ENCODE peak calls at places on chromosomes 16 and 17, in nine cellular contexts. T is BJ, L is vagina, U is stomach, N is suprapubic skin, D is pancreas, J is fibroblast of the aortic adventitia, H is kidney, P is IMR-90. O is an unnamed sample.

GRCh38 chr17:45270828-45271418 is 9.0 kb upstream of the SPATA32 start:
- DNase-seq in T (no peak), L (no peak), U (no peak), N (no peak), D (no peak), J (no peak), H (peak; percentile 66), P (no peak), O (no peak)

GRCh38 chr16:4115209-4115940 is 867 bp downstream of the ADCY9 start:
- DNase-seq in T (no peak), L (no peak), U (peak; percentile 54), N (no peak), D (peak; percentile 65), J (peak; percentile 70), H (peak; percentile 89), P (peak; percentile 74), O (no peak)

GRCh38 chr17:35244345-35245195 is 1.7 kb downstream of the SLFN5 start:
- DNase-seq in T (peak; percentile 68), L (no peak), U (peak; percentile 66), N (peak; percentile 90), D (peak; percentile 41), J (peak; percentile 93), H (peak; percentile 90), P (peak; percentile 81), O (peak; percentile 63)

GRCh38 chr17:75159196-75160031 is 5.1 kb upstream of the JPT1 start:
- DNase-seq in T (no peak), L (no peak), U (peak; percentile 25), N (peak; percentile 24), D (no peak), J (peak; percentile 37), H (no peak), P (peak; percentile 78), O (no peak)

GRCh38 chr16:87265261-87265660 is 51.9 kb downstream of the C16orf95 start:
- DNase-seq in T (no peak), L (no peak), U (no peak), N (no peak), D (no peak), J (no peak), H (no peak), P (no peak), O (no peak)

GRCh38 chr17:18951941-18952842 is at the start of gene SLC5A10:
- DNase-seq in T (no peak), L (peak; percentile 91), U (no peak), N (no peak), D (no peak), J (no peak), H (peak; percentile 67), P (no peak), O (no peak)

GRCh38 chr17:79490530-79490929 is 120.3 kb downstream of the RBFOX3 start:
- DNase-seq in T (no peak), L (no peak), U (no peak), N (no peak), D (no peak), J (no peak), H (no peak), P (no peak), O (no peak)

GRCh38 chr17:48261297-48261880 is 153.8 kb downstream of the SNX11 start:
- DNase-seq in T (no peak), L (no peak), U (no peak), N (no peak), D (no peak), J (no peak), H (no peak), P (peak; percentile 11), O (no peak)

GRCh38 chr17:65930140-65930715 is 261.7 kb downstream of the CEP112 start:
- DNase-seq in T (no peak), L (no peak), U (no peak), N (no peak), D (no peak), J (no peak), H (no peak), P (no peak), O (no peak)

GRCh38 chr16:50671644-50672260 is 9.4 kb downstream of the SNX20 start:
- DNase-seq in T (no peak), L (no peak), U (no peak), N (no peak), D (no peak), J (peak; percentile 32), H (peak; percentile 8), P (peak; percentile 16), O (no peak)

GRCh38 chr16:51938861-51939260 is 608.1 kb downstream of the TOX3 start:
- DNase-seq in T (no peak), L (no peak), U (no peak), N (no peak), D (no peak), J (no peak), H (no peak), P (no peak), O (no peak)

GRCh38 chr17:13931752-13932477 is 137.4 kb upstream of the COX10 start:
- DNase-seq in T (peak; percentile 18), L (no peak), U (peak; percentile 39), N (peak; percentile 84), D (no peak), J (peak; percentile 84), H (peak; percentile 77), P (peak; percentile 3), O (no peak)

GRCh38 chr17:78748048-78748729 is 33.9 kb downstream of the CYTH1 start:
- DNase-seq in T (no peak), L (no peak), U (no peak), N (no peak), D (peak; percentile 45), J (no peak), H (no peak), P (no peak), O (no peak)

GRCh38 chr17:80751070-80751459 is 206.4 kb downstream of the RPTOR start:
- DNase-seq in T (no peak), L (no peak), U (no peak), N (no peak), D (no peak), J (no peak), H (no peak), P (peak; percentile 16), O (no peak)

GRCh38 chr17:3995067-3995466 is 30.8 kb upstream of the ATP2A3 start:
- DNase-seq in T (no peak), L (no peak), U (no peak), N (no peak), D (no peak), J (no peak), H (no peak), P (no peak), O (no peak)

GRCh38 chr16:30628628-30629342 is 18.6 kb upstream of the ZNF689 start:
- DNase-seq in T (no peak), L (no peak), U (peak; percentile 91), N (peak; percentile 90), D (peak; percentile 87), J (peak; percentile 79), H (peak; percentile 89), P (peak; percentile 68), O (peak; percentile 55)

GRCh38 chr17:35167666-35168065 is 20.0 kb downstream of the UNC45B start:
- DNase-seq in T (no peak), L (no peak), U (no peak), N (no peak), D (no peak), J (no peak), H (no peak), P (peak; percentile 62), O (no peak)

GRCh38 chr16:64362193-64362592 is 759.7 kb downstream of the CDH11 start:
- DNase-seq in T (no peak), L (no peak), U (no peak), N (no peak), D (no peak), J (peak; percentile 21), H (no peak), P (peak; percentile 52), O (no peak)

GRCh38 chr16:2500937-2501750 is 12.6 kb upstream of the ATP6V0C start:
- DNase-seq in T (no peak), L (no peak), U (peak; percentile 83), N (no peak), D (peak; percentile 84), J (peak; percentile 79), H (peak; percentile 94), P (peak; percentile 69), O (peak; percentile 51)

GRCh38 chr17:63497708-63498483 is 21.0 kb downstream of the ACE start:
- DNase-seq in T (no peak), L (no peak), U (no peak), N (no peak), D (no peak), J (no peak), H (no peak), P (peak; percentile 13), O (no peak)
- TF ChIP-seq CTCF in T (no peak), L (no peak), U (no peak), N (no peak), D (no peak), J (no peak), H (peak; percentile 16), P (peak; percentile 26), O (no peak)

DNA sequence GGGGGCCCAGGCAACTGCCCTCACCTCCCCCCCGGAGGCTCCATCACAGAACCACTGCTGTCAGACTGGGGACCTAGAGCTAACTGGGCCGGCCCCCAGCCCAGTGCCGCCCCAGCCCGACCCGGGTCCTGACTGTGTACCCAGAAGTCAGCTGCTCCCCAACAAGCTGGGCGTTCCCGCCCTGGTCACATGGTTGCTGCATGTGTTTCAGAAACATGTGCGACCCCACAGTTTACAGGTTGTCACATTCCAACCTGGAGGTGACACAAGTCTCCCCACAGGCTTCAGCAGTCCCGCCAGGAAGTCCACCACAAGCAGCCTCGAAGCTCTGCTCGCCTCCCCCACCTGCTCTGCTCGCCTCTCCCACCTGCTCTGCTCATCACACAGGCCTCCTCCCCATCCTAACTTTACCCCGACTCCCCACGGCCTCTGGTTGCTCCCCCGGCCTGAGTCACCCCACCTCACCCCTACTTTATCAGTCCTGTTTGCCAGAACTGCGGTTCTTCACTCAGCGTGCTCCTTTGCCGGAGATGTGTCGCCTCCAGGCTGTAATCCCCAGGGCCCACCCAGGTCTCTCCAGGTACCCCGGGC is 968 bp downstream of the MRPL28 start:
- DNase-seq in T (no peak), L (no peak), U (no peak), N (no peak), D (peak; percentile 41), J (no peak), H (no peak), P (no peak), O (no peak)
- H3K4me3 ChIP-seq in T (peak overlapping the region; percentile 42), L (peak overlapping the region; percentile 56), U (peak overlapping the region; percentile 59), N (peak overlapping the region; percentile 58), D (peak overlapping the region; percentile 46), J (peak overlapping the region; percentile 59), H (peak overlapping the region; percentile 56), P (no peak overlapping the region), O (peak overlapping the region; percentile 70)

GRCh38 chr16:66928702-66929388 is 3.5 kb upstream of the RRAD start:
- DNase-seq in T (no peak), L (no peak), U (no peak), N (no peak), D (no peak), J (peak; percentile 41), H (peak; percentile 62), P (peak; percentile 35), O (no peak)
- TF ChIP-seq CTCF in T (peak; percentile 56), L (no peak), U (peak; percentile 19), N (no peak), D (no peak), J (peak; percentile 53), H (peak; percentile 52), P (peak; percentile 51), O (peak; percentile 19)

DNA sequence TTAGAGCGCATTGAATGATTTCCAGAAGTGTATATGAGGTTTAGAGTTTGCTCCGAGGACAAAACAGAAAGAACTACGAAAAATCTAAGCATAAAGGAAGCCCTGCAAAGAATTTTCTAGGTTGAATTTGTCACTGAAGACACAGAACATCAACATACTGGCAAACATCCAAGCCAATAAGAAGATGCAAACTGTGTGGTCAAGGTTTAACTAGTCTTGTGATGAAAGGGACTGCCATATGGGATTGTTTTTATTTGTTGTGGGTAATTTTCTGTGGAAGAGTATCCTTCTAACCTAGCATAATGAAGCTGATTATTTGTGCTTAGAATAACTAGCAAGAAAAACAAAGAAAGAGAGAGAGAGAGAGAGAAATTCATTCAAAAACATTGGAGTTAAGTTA is 492.0 kb upstream of the ERCC4 start:
- DNase-seq in T (no peak), L (no peak), U (no peak), N (no peak), D (no peak), J (no peak), H (no peak), P (no peak), O (no peak)
- H3K4me3 ChIP-seq in T (no peak overlapping the region), L (no peak overlapping the region), U (no peak overlapping the region), N (no peak overlapping the region), D (no peak overlapping the region), J (no peak overlapping the region), H (no peak overlapping the region), P (no peak overlapping the region), O (no peak overlapping the region)

O was measured in thoracic aorta.